ENCODE peak calls at places on chromosomes 4 and X, in five cellular contexts. F, P, A, D and G are unnamed samples.

GRCh38 chr4:149752729-149753128 is 62.9 kb downstream of the IQCM start:
- DNase-seq in D (no peak), F (no peak), A (no peak), P (no peak), G (no peak)

GRCh38 chrX:2910109-2910508 is 19.0 kb downstream of the ARSD start:
- DNase-seq in P (no peak), F (no peak), D (no peak), A (no peak), G (no peak)

GRCh38 chrX:3435057-3435456 is 88.6 kb upstream of the MXRA5 start:
- DNase-seq in P (no peak), A (no peak), D (no peak), F (no peak), G (no peak)

GRCh38 chr4:18012807-18013462 is 8.6 kb downstream of the LCORL start:
- DNase-seq in A (no peak), F (no peak), P (no peak), D (peak), G (no peak)

GRCh38 chr4:158535130-158535614 is 13.5 kb downstream of the RXFP1 start:
- DNase-seq in D (no peak), P (no peak), A (no peak), F (no peak), G (peak)

GRCh38 chrX:37854748-37855147 is 7.4 kb upstream of the DYNLT3 start:
- DNase-seq in D (no peak), A (no peak), F (no peak), P (no peak), G (no peak)

GRCh38 chr4:110059556-110060191 is 138.7 kb downstream of the ELOVL6 start:
- DNase-seq in D (no peak), P (no peak), A (no peak), F (peak), G (peak)

GRCh38 chr4:111028829-111029228 is 406.0 kb upstream of the PITX2 start:
- DNase-seq in F (no peak), D (no peak), P (no peak), A (no peak), G (peak)

GRCh38 chr4:89308161-89308500 is 531 bp upstream of the GPRIN3 start:
- DNase-seq in A (no peak), D (no peak), F (no peak), P (no peak), G (no peak)

GRCh38 chr4:124854968-124855367 is 142.4 kb upstream of the ANKRD50 start:
- DNase-seq in F (peak), P (no peak), D (no peak), A (no peak), G (peak)

GRCh38 chrX:149374751-149375150 is 130.4 kb downstream of the IDS start:
- DNase-seq in A (no peak), P (no peak), D (no peak), F (no peak), G (no peak)

GRCh38 chr4:13678186-13678924 is 50.8 kb upstream of the BOD1L1 start:
- DNase-seq in P (no peak), F (no peak), D (no peak), A (no peak), G (no peak)

GRCh38 chr4:83237591-83237990 is 47.0 kb downstream of the COQ2 start:
- DNase-seq in P (no peak), A (no peak), D (no peak), F (no peak), G (no peak)

GRCh38 chr4:102447413-102447812 is 53.7 kb upstream of the NFKB1 start:
- DNase-seq in P (no peak), A (no peak), D (no peak), F (no peak), G (no peak)

GRCh38 chr4:177308842-177309524 is 691 bp upstream of the NEIL3 start:
- DNase-seq in D (no peak), P (no peak), F (no peak), A (no peak), G (no peak)

GRCh38 chr4:29805245-29805644 is 914.9 kb upstream of the PCDH7 start:
- DNase-seq in A (no peak), D (no peak), P (peak), F (no peak), G (peak)

GRCh38 chr4:75018811-75019210 is 85.9 kb downstream of the PARM1 start:
- DNase-seq in F (no peak), A (no peak), D (no peak), P (no peak), G (no peak)

GRCh38 chr4:159598602-159599001 is 495.7 kb downstream of the RAPGEF2 start:
- DNase-seq in A (no peak), D (no peak), P (no peak), F (no peak), G (no peak)

DNA sequence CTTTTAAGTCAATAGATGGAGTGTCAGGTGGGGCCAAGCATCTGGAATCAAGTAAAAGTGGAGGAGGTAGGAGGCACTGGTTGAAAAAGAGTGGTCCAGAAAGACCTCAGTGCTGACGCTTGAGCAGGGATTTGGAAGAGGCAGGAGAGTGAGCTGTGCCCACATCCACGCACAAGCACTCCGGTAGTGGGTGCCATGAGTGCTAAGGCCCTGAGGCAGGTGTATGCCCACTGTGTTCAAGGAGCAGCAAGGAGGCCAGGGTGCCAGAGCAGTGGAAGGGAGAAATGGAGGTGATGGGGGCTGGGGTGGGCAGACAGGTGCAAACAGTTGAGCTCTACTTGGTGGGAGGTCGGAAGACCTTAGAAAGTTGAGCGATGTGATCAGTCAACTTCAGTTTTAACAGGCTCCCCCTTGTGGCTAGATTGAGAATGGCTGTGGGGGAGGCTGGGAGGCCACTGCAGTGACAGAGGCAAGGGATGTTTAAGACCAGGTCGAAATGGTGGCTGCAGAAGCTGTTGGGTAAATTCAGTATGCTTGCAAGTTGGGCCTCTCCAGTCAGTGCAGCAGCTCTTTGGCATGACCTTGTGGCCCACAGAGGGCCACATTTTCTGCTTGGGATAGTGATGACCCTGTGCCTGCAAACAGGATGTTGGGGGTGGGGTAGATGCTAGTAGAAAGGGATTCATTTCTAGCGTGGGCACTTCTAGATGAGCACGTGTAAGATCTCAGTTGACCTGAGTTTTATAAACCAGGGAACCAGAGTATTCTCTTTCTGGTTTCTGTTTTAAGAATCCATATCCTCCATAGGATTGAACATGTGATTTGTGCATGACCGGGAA is 12.7 kb downstream of the TKTL1 start:
- DNase-seq in P (peak), F (no peak), D (peak), A (peak), G (peak)
- TF ChIP-seq USF2 in P (no peak), F (no peak), D (no peak), A (no peak), G (no peak)

DNA sequence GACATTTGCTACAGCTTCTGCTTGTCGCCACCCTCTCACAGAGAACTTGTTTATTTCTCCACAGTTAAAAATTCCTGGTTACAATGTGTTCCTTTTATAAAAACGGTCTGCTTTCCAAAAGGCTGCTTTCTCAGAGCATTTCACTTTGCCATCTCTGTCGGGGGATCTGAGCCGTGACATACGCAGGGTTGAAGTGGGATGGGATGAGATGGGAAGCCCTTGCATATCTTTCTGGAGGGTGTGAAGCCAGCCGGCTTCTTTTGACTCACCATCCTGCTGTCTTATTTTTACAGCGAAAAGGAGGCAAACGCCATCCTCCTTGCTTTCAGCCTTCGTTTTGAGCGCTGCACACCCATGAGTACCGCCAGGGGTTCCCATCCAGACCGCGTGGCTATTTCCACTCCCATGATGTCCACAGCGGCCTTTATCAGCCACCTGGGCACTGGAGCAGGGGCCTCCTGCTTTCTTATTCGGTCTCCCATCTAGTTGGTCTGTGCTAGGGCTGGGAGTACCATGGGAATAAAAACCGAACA is 99.8 kb upstream of the GATB start:
- DNase-seq in P (no peak), F (no peak), A (no peak), D (no peak), G (no peak)
- TF ChIP-seq MXI1 in P (no peak), F (no peak), A (no peak), D (no peak), G (no peak)

GRCh38 chr4:26751004-26751403 is 109.6 kb upstream of the STIM2 start:
- DNase-seq in P (peak), F (no peak), D (no peak), A (no peak), G (no peak)
- TF ChIP-seq USF2 in P (no peak), F (no peak), D (no peak), A (no peak), G (no peak)

DNA sequence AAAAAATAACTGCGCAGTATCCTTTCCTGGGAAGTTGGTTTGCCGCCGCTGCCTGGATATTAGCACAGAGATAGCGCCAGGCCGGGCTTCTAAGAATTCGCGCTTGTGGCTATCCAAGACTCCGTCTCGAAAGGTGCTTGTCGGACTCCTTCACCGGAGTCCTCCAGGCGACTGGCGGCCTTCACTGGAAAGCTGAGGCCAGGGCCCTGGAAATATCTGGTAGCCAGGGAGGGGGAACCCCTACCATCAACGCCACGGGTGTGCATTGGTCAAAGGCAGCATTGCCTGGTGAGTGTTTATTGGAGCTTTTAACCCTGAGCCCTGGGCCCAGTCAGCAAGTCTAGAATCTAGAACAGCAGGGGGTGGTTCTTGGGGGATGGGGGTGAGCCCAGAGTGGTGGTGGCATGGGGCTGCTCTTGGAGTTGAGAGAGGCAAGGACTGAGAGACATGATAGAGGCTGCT is 567 bp upstream of the PIM2 start:
- DNase-seq in D (peak), A (peak), P (no peak), F (no peak), G (no peak)
- TF ChIP-seq MXI1 in D (no peak), A (peak), P (no peak), F (no peak), G (no peak)